ENCODE peak calls at places on chromosomes 5 and 9, in eight cellular contexts. A is body of pancreas, Y is heart right ventricle, T is amniotic stem cell, B is NCI-H345, N is germinal center, W is RWPE1, M is KG1. E is an unnamed sample.

GRCh38 chr5:87277279-87277835 is 9.7 kb downstream of the RASA1 start:
- DNase-seq in N (no peak), M (no peak), A (no peak), W (no peak), T (no peak), B (no peak), Y (no peak), E (no peak)

GRCh38 chr5:78903936-78904335 is 81.2 kb downstream of the ARSB start:
- DNase-seq in A (no peak), T (no peak), W (no peak), Y (no peak), N (no peak), B (no peak), M (no peak), E (no peak)

GRCh38 chr9:129343697-129344375 is 165.8 kb upstream of the IER5L start:
- DNase-seq in N (no peak), A (peak; percentile 86), B (no peak), T (no peak), W (no peak), M (no peak), Y (peak; percentile 60), E (peak; percentile 52)

GRCh38 chr5:170782438-170782837 is 1.1 kb upstream of the GABRP start:
- DNase-seq in B (no peak), N (no peak), T (no peak), Y (no peak), W (no peak), A (peak; percentile 36), M (no peak), E (no peak)

GRCh38 chr5:109585012-109585599 is 104.6 kb upstream of the MAN2A1 start:
- DNase-seq in B (no peak), A (no peak), N (no peak), Y (no peak), T (no peak), W (no peak), M (no peak), E (no peak)

GRCh38 chr9:90053027-90053426 is 448.2 kb downstream of the GADD45G start:
- DNase-seq in B (no peak), A (no peak), T (no peak), Y (no peak), M (no peak), N (peak; percentile 13), W (no peak), E (no peak)

GRCh38 chr9:79686381-79687130 is 114.8 kb downstream of the TLE4 start:
- DNase-seq in M (no peak), A (no peak), W (no peak), Y (no peak), T (no peak), B (no peak), N (no peak), E (no peak)

GRCh38 chr9:105154723-105155191 is 89.7 kb upstream of the SLC44A1 start:
- DNase-seq in A (peak; percentile 36), Y (no peak), W (peak; percentile 66), N (no peak), B (no peak), T (no peak), M (no peak), E (no peak)

GRCh38 chr5:56671571-56671970 is 143.8 kb upstream of the MAP3K1 start:
- DNase-seq in M (no peak), A (no peak), N (no peak), B (no peak), T (no peak), Y (no peak), W (no peak), E (no peak)

GRCh38 chr5:163916856-163917255 is 411.4 kb downstream of the MAT2B start:
- DNase-seq in N (no peak), B (no peak), M (no peak), T (no peak), W (no peak), Y (no peak), A (no peak), E (no peak)

GRCh38 chr9:120608421-120608820 is 28.5 kb upstream of the CDK5RAP2 start:
- DNase-seq in M (no peak), B (no peak), Y (no peak), W (peak; percentile 39), A (no peak), N (no peak), T (no peak), E (no peak)

GRCh38 chr5:131968396-131968954 is 23.0 kb upstream of the MEIKIN start:
- DNase-seq in T (no peak), B (no peak), W (no peak), M (no peak), A (no peak), Y (no peak), N (no peak), E (no peak)

GRCh38 chr5:52915176-52915875 is 73.8 kb upstream of the ITGA2 start:
- DNase-seq in B (peak; percentile 68), M (peak; percentile 2), N (peak; percentile 50), T (no peak), A (peak; percentile 59), Y (peak; percentile 8), W (peak; percentile 88), E (peak; percentile 37)

GRCh38 chr5:73088026-73088425 is 32.3 kb upstream of the TMEM171 start:
- DNase-seq in A (no peak), Y (no peak), T (no peak), N (no peak), B (no peak), M (no peak), W (no peak), E (no peak)

GRCh38 chr9:14768561-14769234 is 46.2 kb upstream of the CER1 start:
- DNase-seq in A (peak; percentile 21), W (peak; percentile 24), Y (no peak), N (peak; percentile 4), T (peak; percentile 5), B (peak; percentile 71), M (peak; percentile 9), E (no peak)

GRCh38 chr5:74667396-74667795 is 17.6 kb upstream of the HEXB start:
- DNase-seq in T (no peak), W (no peak), B (no peak), N (no peak), A (no peak), M (no peak), Y (no peak), E (no peak)

GRCh38 chr9:99762470-99762869 is 59.2 kb upstream of the NR4A3 start:
- DNase-seq in Y (no peak), W (no peak), A (no peak), M (no peak), N (peak; percentile 24), B (no peak), T (no peak), E (no peak)

GRCh38 chr9:84823426-84824271 is 154.1 kb downstream of the NTRK2 start:
- DNase-seq in B (no peak), M (no peak), W (peak; percentile 13), T (no peak), N (no peak), A (no peak), Y (no peak), E (peak; percentile 38)

GRCh38 chr5:116900793-116901192 is 326.2 kb upstream of the SEMA6A start:
- DNase-seq in N (no peak), Y (no peak), M (no peak), B (no peak), A (no peak), T (no peak), W (no peak), E (no peak)

GRCh38 chr9:98774746-98775145 is 21.6 kb downstream of the ANKS6 start:
- DNase-seq in W (peak; percentile 51), A (no peak), Y (no peak), B (no peak), T (no peak), N (peak; percentile 56), M (no peak), E (no peak)

GRCh38 chr9:118444403-118444802 is 740.2 kb downstream of the TLR4 start:
- DNase-seq in N (no peak), B (no peak), W (no peak), T (no peak), A (no peak), M (no peak), Y (no peak), E (no peak)

GRCh38 chr5:54581831-54582548 is 64.4 kb downstream of the SNX18 start:
- DNase-seq in N (no peak), Y (no peak), W (no peak), B (no peak), M (no peak), A (no peak), T (no peak), E (no peak)

E was measured in transverse colon.